ENCODE peak calls at places on chromosomes 13 and 19, in six cellular contexts. E, F, M, A, Y and Z are unnamed samples.

GRCh38 chr13:109785141-109785891 is 1.1 kb downstream of the IRS2 start:
- DNase-seq in E (peak), F (peak), M (no peak), A (peak), Y (peak), Z (peak)

GRCh38 chr19:2728783-2729387 is 7.7 kb upstream of the DIRAS1 start:
- DNase-seq in E (no peak), F (no peak), M (no peak), A (no peak), Y (no peak), Z (no peak)

GRCh38 chr19:20661150-20661819 is at the start of gene ZNF626:
- DNase-seq in E (peak), F (peak), M (peak), A (peak), Y (peak), Z (no peak)

GRCh38 chr13:86002921-86003488 is 203.8 kb upstream of the SLITRK6 start:
- DNase-seq in E (no peak), F (no peak), M (no peak), A (no peak), Y (no peak), Z (no peak)

GRCh38 chr13:48043789-48044503 is 6.4 kb downstream of the NUDT15 start:
- DNase-seq in E (no peak), F (no peak), M (no peak), A (no peak), Y (no peak), Z (no peak)

GRCh38 chr13:113220877-113221276 is 11.5 kb downstream of the CUL4A start:
- DNase-seq in E (no peak), F (no peak), M (no peak), A (peak), Y (no peak), Z (no peak)

GRCh38 chr19:18385359-18385674 is 641 bp upstream of the GDF15 start:
- DNase-seq in E (no peak), F (no peak), M (no peak), A (no peak), Y (no peak), Z (no peak)

GRCh38 chr13:110600980-110601379 is 14.4 kb upstream of the NAXD start:
- DNase-seq in E (no peak), F (no peak), M (no peak), A (no peak), Y (no peak), Z (no peak)

GRCh38 chr19:30102666-30103065 is 160.6 kb downstream of the URI1 start:
- DNase-seq in E (no peak), F (no peak), M (no peak), A (no peak), Y (no peak), Z (no peak)

GRCh38 chr13:34464011-34464410 is 478.1 kb upstream of the NBEA start:
- DNase-seq in E (no peak), F (no peak), M (no peak), A (no peak), Y (no peak), Z (no peak)

GRCh38 chr13:37811441-37811840 is 58.1 kb downstream of the TRPC4 start:
- DNase-seq in E (no peak), F (no peak), M (no peak), A (no peak), Y (no peak), Z (no peak)

GRCh38 chr13:94312511-94313191 is 166.8 kb downstream of the DCT start:
- DNase-seq in E (peak), F (no peak), M (no peak), A (no peak), Y (no peak), Z (no peak)

GRCh38 chr19:2523630-2524311 is 47.8 kb downstream of the GADD45B start:
- DNase-seq in E (no peak), F (no peak), M (no peak), A (no peak), Y (no peak), Z (peak)

GRCh38 chr19:45094158-45094557 is 1.2 kb downstream of the PPP1R37 start:
- DNase-seq in E (no peak), F (no peak), M (no peak), A (no peak), Y (no peak), Z (no peak)

GRCh38 chr13:99642006-99642405 is 140.7 kb downstream of the TM9SF2 start:
- DNase-seq in E (no peak), F (no peak), M (no peak), A (no peak), Y (no peak), Z (no peak)

GRCh38 chr19:36121486-36122124 is 6.3 kb downstream of the TBCB start:
- DNase-seq in E (no peak), F (no peak), M (no peak), A (no peak), Y (no peak), Z (no peak)

GRCh38 chr19:21908066-21908465 is 72.1 kb upstream of the ZNF43 start:
- DNase-seq in E (no peak), F (no peak), M (no peak), A (no peak), Y (no peak), Z (no peak)

GRCh38 chr19:2942928-2943640 is 1.7 kb downstream of the ZNF77 start:
- DNase-seq in E (no peak), F (no peak), M (no peak), A (no peak), Y (no peak), Z (no peak)

GRCh38 chr19:6479836-6480398 is 1.7 kb downstream of the DENND1C start:
- DNase-seq in E (no peak), F (no peak), M (no peak), A (no peak), Y (no peak), Z (no peak)

GRCh38 chr19:4342421-4343055 is 824 bp upstream of the MPND start:
- DNase-seq in E (peak), F (peak), M (peak), A (peak), Y (peak), Z (peak)
- TF ChIP-seq POLR2A in E (peak), F (peak), M (peak), A (peak), Y (peak), Z (peak)

GRCh38 chr19:52094526-52094925 is 1.0 kb downstream of the ZNF841 start:
- DNase-seq in E (no peak), F (no peak), M (no peak), A (no peak), Y (no peak), Z (no peak)

GRCh38 chr19:52099497-52100138 is 4.1 kb upstream of the ZNF841 start:
- DNase-seq in E (no peak), F (no peak), M (no peak), A (no peak), Y (no peak), Z (no peak)

GRCh38 chr19:52095172-52096014 is at the start of gene ZNF841:
- DNase-seq in E (peak), F (peak), M (peak), A (peak), Y (peak), Z (peak)
- TF ChIP-seq POLR2A in E (peak), F (peak), M (no peak), A (no peak), Y (peak), Z (peak)

GRCh38 chr19:40613669-40614594 is 12.8 kb downstream of the LTBP4 start:
- DNase-seq in E (peak), F (peak), M (peak), A (peak), Y (peak), Z (peak)
- TF ChIP-seq POLR2A in E (peak), F (no peak), M (no peak), A (no peak), Y (peak), Z (no peak)

DNA sequence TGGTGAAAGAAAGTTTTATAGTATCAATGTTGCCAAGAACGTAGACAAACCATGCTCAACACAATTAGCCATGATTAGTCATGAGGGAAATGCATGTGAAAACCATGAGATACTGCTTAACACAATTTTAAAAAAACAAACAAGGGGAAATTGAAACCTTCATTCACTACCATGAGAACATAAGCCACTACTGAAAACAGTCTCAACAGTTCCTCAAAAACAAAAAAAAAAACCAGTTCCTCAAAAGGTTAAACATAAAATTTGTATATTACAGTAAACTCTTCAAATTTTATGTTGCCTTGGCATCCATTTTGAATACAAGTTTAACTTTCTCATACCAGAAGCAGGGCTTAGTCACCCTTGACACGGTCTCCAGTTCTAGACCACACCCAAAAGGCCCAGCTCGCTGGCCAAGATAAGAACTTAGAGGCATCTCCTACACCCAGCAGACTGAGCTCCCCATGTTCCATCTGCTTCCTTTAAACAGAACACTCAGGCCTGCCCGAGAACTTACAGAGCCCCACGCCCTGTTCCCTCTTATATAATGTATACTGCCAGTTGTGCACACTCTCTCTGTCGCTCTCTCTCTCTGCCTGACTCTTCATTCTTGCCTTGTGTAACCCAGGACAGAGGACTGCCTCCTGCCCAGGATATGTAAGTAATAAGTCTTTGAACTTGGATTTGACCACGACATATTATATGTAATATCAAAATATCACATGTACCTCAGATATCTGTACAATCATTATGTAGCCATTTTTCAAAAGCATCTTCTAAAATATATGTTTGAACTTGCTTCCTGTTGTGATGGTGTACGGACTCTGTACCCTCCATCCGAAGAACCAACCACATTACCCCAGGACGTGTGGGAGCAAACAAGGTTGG is 67.4 kb downstream of the STK24 start:
- DNase-seq in E (peak), F (peak), M (no peak), A (no peak), Y (peak), Z (peak)
- TF ChIP-seq POLR2A in E (no peak), F (no peak), M (no peak), A (no peak), Y (no peak), Z (no peak)

GRCh38 chr13:87675851-87676250 is 4.7 kb downstream of the SLITRK5 start:
- DNase-seq in E (no peak), F (no peak), M (no peak), A (no peak), Y (no peak), Z (no peak)

GRCh38 chr13:87677043-87677333 is 5.8 kb downstream of the SLITRK5 start:
- DNase-seq in E (no peak), F (no peak), M (no peak), A (no peak), Y (no peak), Z (no peak)

GRCh38 chr13:87676254-87677042 is 5.3 kb downstream of the SLITRK5 start:
- DNase-seq in E (no peak), F (no peak), M (no peak), A (no peak), Y (no peak), Z (no peak)

GRCh38 chr13:87678353-87678752 is 7.2 kb downstream of the SLITRK5 start:
- DNase-seq in E (no peak), F (no peak), M (no peak), A (no peak), Y (no peak), Z (no peak)

DNA sequence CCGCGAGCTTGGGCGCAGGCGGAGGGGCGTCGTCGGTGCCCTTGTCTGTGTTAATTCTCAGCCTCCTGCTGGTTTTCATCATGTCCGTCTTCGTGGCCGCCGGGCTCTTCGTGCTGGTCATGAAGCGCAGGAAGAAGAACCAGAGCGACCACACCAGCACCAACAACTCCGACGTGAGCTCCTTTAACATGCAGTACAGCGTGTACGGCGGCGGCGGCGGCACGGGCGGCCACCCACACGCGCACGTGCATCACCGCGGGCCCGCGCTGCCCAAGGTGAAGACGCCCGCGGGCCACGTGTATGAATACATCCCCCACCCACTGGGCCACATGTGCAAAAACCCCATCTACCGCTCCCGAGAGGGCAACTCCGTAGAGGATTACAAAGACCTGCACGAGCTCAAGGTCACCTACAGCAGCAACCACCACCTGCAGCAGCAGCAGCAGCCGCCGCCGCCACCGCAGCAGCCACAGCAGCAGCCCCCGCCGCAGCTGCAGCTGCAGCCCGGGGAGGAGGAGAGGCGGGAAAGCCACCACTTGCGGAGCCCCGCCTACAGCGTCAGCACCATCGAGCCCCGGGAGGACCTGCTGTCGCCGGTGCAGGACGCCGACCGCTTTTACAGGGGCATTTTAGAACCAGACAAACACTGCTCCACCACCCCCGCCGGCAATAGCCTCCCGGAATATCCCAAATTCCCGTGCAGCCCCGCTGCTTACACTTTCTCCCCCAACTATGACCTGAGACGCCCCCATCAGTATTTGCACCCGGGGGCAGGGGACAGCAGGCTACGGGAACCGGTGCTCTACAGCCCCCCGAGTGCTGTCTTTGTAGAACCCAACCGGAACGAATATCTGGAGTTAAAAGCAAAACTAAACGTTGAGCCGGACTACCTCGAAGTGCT is 6.4 kb downstream of the SLITRK5 start:
- DNase-seq in E (no peak), F (no peak), M (no peak), A (no peak), Y (no peak), Z (no peak)
- TF ChIP-seq POLR2A in E (no peak), F (no peak), M (no peak), A (no peak), Y (no peak), Z (no peak)

GRCh38 chr13:41639955-41640780 is 182.8 kb downstream of the RGCC start:
- DNase-seq in E (peak), F (no peak), M (no peak), A (no peak), Y (peak), Z (peak)
- TF ChIP-seq POLR2A in E (no peak), F (no peak), M (no peak), A (no peak), Y (no peak), Z (no peak)

GRCh38 chr13:43767351-43767901 is 19.3 kb downstream of the ENOX1 start:
- DNase-seq in E (peak), F (peak), M (no peak), A (peak), Y (peak), Z (no peak)

GRCh38 chr13:43766766-43767165 is 20.0 kb downstream of the ENOX1 start:
- DNase-seq in E (no peak), F (peak), M (no peak), A (peak), Y (no peak), Z (no peak)

GRCh38 chr13:43760257-43760656 is 26.5 kb downstream of the ENOX1 start:
- DNase-seq in E (no peak), F (no peak), M (no peak), A (no peak), Y (no peak), Z (no peak)

GRCh38 chr13:43764349-43764748 is 22.4 kb downstream of the ENOX1 start:
- DNase-seq in E (no peak), F (no peak), M (no peak), A (no peak), Y (no peak), Z (no peak)

DNA sequence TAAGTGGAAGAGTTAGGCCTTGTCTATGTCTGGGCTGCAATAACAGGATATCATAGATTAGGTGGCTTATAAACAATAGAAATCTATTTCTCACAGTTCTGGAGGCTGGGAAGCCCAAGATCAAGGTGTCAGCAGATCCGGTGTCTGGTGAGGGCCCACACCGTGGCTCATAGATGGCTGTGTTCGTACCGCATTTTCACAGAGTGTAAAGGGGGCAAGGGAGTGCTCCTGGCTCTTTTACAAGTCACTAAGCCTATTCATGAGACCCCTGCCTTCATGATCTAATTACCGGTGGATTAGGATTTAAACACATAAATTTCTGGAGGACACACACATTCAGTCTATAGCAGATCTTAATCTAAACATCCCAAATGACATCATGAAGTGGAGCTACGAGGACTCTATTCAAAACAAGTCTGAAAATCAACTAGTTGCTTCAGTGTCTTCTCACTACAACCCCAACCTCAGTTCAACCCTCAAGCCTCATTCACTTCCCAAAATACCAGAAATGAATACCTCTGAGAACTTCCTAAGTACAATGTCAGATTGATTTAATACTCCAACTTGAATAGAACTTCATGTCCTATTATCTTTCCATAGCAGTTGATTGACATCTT is 23.5 kb downstream of the ENOX1 start:
- DNase-seq in E (no peak), F (no peak), M (no peak), A (no peak), Y (no peak), Z (no peak)
- TF ChIP-seq POLR2A in E (no peak), F (no peak), M (no peak), A (no peak), Y (no peak), Z (no peak)

DNA sequence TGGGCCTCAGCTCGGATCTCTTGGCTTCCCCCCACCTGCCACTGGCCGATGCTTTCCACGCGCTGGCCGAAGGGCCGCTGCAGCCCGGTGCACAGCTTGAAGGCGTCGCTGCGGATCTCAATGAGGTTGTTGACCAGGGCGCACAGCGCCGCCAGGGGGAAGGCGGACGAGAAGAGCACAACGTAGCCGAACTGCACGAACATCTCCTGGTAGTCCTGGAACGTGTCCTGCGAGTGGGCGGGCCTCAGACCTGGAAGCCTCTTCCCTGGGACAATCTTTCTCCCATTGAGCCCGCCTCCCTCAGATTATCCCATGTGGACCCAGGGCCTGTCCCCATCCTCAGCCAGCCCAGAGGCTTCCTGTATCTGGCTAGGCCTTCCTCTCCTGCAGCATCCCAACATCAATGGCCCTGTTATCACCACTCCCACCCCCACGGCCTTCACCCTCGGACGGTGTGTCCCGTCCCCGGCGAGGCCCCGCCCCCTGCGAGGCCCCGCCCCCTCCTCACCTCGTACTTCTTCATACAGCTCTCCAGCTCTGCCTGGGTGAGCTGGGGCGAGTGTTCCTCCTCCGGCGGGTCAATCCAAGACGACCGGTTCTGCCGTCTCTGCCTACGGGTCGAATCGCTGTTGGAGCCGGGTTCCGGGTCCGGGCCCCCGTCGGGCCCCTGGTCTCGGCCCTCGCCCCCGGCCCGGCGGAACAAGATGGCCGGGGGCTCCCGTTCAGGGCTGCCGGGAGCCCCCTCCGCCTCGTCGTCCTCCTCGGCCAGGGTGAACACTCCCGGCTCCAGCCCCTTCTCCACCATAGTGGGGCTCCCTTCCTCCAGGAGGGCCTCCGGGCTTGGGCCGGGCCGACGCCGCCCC is 6.8 kb downstream of the ANO8 start:
- DNase-seq in E (peak), F (peak), M (no peak), A (no peak), Y (peak), Z (no peak)
- TF ChIP-seq POLR2A in E (no peak), F (no peak), M (no peak), A (no peak), Y (no peak), Z (no peak)

GRCh38 chr19:12757544-12758274 is 6.1 kb downstream of the BEST2 start:
- DNase-seq in E (peak), F (peak), M (no peak), A (peak), Y (peak), Z (peak)
- TF ChIP-seq POLR2A in E (no peak), F (no peak), M (no peak), A (no peak), Y (no peak), Z (no peak)